ENCODE peak calls at places on chromosome 4, in nine cellular contexts. X is CD8-positive, alpha-beta T cell; O is nephron progenitor cell; W is heart left ventricle; A is NB4; H is bronchial epithelial cell; Q is osteoblast; C is WTC11; Z is omental fat pad. U is an unnamed sample.

GRCh38 chr4:138235419-138235952 is 6.7 kb downstream of the SLC7A11 start:
- DNase-seq in X (no peak), O (no peak), W (no peak), A (peak), H (peak), Q (peak), C (no peak), Z (no peak), U (no peak)

GRCh38 chr4:169094656-169095231 is 84.7 kb upstream of the CBR4 start:
- DNase-seq in X (no peak), O (no peak), W (no peak), A (no peak), H (no peak), Q (no peak), C (no peak), Z (no peak), U (no peak)

GRCh38 chr4:73730292-73730691 is 10.1 kb upstream of the CXCL8 start:
- DNase-seq in X (no peak), O (no peak), W (no peak), A (peak), H (no peak), Q (no peak), C (no peak), Z (no peak), U (no peak)

GRCh38 chr4:78155616-78156105 is 98.5 kb downstream of the FRAS1 start:
- DNase-seq in X (no peak), O (no peak), W (no peak), A (no peak), H (no peak), Q (no peak), C (no peak), Z (no peak), U (no peak)

GRCh38 chr4:39533541-39533940 is 6.3 kb upstream of the UGDH start:
- DNase-seq in X (no peak), O (no peak), W (no peak), A (no peak), H (no peak), Q (no peak), C (no peak), Z (no peak), U (no peak)

GRCh38 chr4:65670331-65671031 is at the start of gene EPHA5:
- DNase-seq in X (no peak), O (peak), W (peak), A (no peak), H (peak), Q (peak), C (peak), Z (no peak), U (peak)

GRCh38 chr4:120769227-120769626 is 153.3 kb downstream of the PRDM5 start:
- DNase-seq in X (no peak), O (no peak), W (no peak), A (no peak), H (no peak), Q (peak), C (no peak), Z (no peak), U (no peak)

GRCh38 chr4:86586160-86586572 is 7.9 kb upstream of the PTPN13 start:
- DNase-seq in X (no peak), O (no peak), W (no peak), A (peak), H (peak), Q (peak), C (no peak), Z (no peak), U (no peak)

GRCh38 chr4:150006197-150006596 is 72.0 kb upstream of the DCLK2 start:
- DNase-seq in X (no peak), O (no peak), W (no peak), A (no peak), H (no peak), Q (no peak), C (no peak), Z (no peak), U (no peak)

GRCh38 chr4:26931961-26932360 is 71.3 kb downstream of the STIM2 start:
- DNase-seq in X (no peak), O (no peak), W (no peak), A (peak), H (no peak), Q (no peak), C (no peak), Z (no peak), U (no peak)

GRCh38 chr4:21470531-21470930 is 478.0 kb downstream of the KCNIP4 start:
- DNase-seq in X (no peak), O (no peak), W (no peak), A (peak), H (peak), Q (no peak), C (no peak), Z (no peak), U (no peak)

GRCh38 chr4:5888706-5889696 is 3.9 kb downstream of the CRMP1 start:
- DNase-seq in X (no peak), O (no peak), W (no peak), A (no peak), H (no peak), Q (peak), C (no peak), Z (no peak), U (no peak)

GRCh38 chr4:184514121-184514988 is 40.0 kb upstream of the IRF2 start:
- DNase-seq in X (no peak), O (no peak), W (peak), A (peak), H (peak), Q (peak), C (no peak), Z (no peak), U (peak)

GRCh38 chr4:145779319-145779801 is 99.4 kb downstream of the C4orf51 start:
- DNase-seq in X (no peak), O (no peak), W (no peak), A (no peak), H (no peak), Q (no peak), C (no peak), Z (no peak), U (no peak)

GRCh38 chr4:137981277-137981676 is 260.9 kb downstream of the SLC7A11 start:
- DNase-seq in X (no peak), O (no peak), W (no peak), A (peak), H (peak), Q (peak), C (no peak), Z (no peak), U (no peak)

GRCh38 chr4:16521156-16521915 is 295.1 kb upstream of the TAPT1 start:
- DNase-seq in X (no peak), O (no peak), W (no peak), A (no peak), H (no peak), Q (no peak), C (no peak), Z (no peak), U (no peak)

GRCh38 chr4:16513876-16514275 is 287.6 kb upstream of the TAPT1 start:
- DNase-seq in X (no peak), O (no peak), W (no peak), A (no peak), H (no peak), Q (no peak), C (no peak), Z (no peak), U (no peak)

DNA sequence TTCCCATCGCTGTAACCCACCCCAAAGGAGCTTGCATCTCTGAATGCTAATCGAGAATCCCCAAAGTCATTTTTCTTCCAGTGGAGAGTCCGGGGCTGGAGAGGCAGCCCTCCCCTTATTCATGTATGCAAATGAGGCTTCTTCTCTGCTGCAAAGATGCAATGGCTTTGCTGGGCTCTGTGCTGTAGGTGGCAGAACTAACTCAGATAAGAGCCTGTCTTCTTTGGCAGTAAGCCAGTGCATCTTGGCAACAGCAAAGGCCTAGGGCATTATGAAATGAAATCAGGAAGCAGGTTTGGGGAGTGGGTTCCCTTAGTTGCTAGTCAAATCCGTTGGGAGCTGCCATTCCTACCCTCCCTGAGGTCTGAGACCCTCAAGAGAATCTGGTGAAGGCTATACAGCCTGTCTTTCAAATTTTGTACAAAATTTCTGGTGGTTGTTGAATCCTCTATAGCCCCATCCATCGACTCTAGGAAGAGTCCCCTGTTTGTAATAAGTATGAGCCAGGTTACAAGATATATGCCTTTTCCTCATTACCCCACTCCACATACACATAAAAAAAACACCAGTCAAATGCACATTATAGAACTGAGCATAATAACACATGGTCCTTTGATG is 290.6 kb upstream of the TAPT1 start:
- DNase-seq in X (no peak), O (no peak), W (peak), A (peak), H (no peak), Q (no peak), C (peak), Z (no peak), U (no peak)
- TF ChIP-seq CTCF in X (no peak), O (no peak), W (no peak), A (no peak), H (no peak), Q (peak), C (no peak), Z (no peak), U (no peak)

DNA sequence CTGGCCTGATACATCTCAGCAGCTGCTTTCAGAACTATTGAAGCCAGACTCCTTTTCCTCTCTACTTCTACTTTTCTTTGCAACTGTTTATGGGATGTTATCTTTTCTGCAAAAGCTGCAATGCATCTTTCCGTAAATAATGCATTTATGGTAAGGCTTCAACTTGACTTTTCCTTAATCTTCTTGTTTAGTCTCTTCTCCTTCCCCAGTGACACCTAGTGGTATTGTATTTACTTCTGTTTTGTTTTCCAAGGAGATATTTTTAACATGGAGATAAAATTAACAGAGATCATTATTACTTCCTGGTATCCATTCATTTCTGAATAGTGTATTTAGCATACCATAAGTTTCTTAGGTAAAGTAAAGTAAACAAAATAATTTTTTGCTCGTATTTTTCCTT is 1548.8 kb downstream of the PCDH7 start:
- DNase-seq in X (no peak), O (no peak), W (no peak), A (no peak), H (peak), Q (no peak), C (no peak), Z (no peak), U (no peak)
- TF ChIP-seq CTCF in X (no peak), O (no peak), W (no peak), A (no peak), H (no peak), Q (no peak), C (no peak), Z (no peak), U (no peak)

DNA sequence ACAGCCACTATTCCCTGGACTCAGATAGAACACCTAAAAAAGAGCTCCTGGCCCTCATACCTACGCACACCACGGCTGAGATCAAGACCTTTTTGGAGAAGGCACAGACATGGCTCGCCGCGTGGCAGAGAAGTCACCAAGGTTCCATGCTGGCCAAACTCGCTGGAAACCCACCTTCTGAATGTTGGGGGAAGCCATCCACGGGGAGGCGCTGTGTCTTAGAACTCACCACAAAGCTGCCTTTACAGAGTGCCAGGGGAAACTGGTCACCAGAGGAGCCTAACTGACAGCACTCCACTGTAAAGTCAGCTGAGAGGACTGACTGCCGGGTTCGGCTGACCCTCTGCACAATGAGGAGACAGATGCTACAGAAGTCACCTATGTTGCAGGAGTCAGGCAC is 97.9 kb downstream of the NEUROG2 start:
- DNase-seq in X (no peak), O (no peak), W (no peak), A (no peak), H (no peak), Q (no peak), C (peak), Z (no peak), U (no peak)
- TF ChIP-seq CTCF in X (no peak), O (no peak), W (no peak), A (no peak), H (no peak), Q (no peak), C (no peak), Z (no peak), U (no peak)

GRCh38 chr4:144421839-144422565 is 224.0 kb upstream of the HHIP start:
- DNase-seq in X (no peak), O (no peak), W (no peak), A (no peak), H (peak), Q (no peak), C (no peak), Z (no peak), U (no peak)
- TF ChIP-seq CTCF in X (no peak), O (no peak), W (no peak), A (no peak), H (no peak), Q (no peak), C (no peak), Z (no peak), U (no peak)

GRCh38 chr4:37595875-37596402 is 90.2 kb downstream of the RELL1 start:
- DNase-seq in X (no peak), O (no peak), W (no peak), A (no peak), H (no peak), Q (no peak), C (no peak), Z (no peak), U (no peak)
- TF ChIP-seq CTCF in X (no peak), O (no peak), W (no peak), A (no peak), H (no peak), Q (no peak), C (no peak), Z (no peak), U (no peak)

GRCh38 chr4:7926822-7927221 is 12.8 kb downstream of the AFAP1 start:
- DNase-seq in X (no peak), O (no peak), W (no peak), A (no peak), H (no peak), Q (no peak), C (no peak), Z (no peak), U (no peak)

GRCh38 chr4:7929530-7929951 is 10.1 kb downstream of the AFAP1 start:
- DNase-seq in X (no peak), O (no peak), W (no peak), A (no peak), H (peak), Q (no peak), C (peak), Z (no peak), U (no peak)

GRCh38 chr4:7924570-7924969 is 15.1 kb downstream of the AFAP1 start:
- DNase-seq in X (no peak), O (no peak), W (no peak), A (no peak), H (no peak), Q (no peak), C (no peak), Z (no peak), U (no peak)

GRCh38 chr4:7932333-7932732 is 7.3 kb downstream of the AFAP1 start:
- DNase-seq in X (no peak), O (no peak), W (no peak), A (no peak), H (no peak), Q (no peak), C (no peak), Z (no peak), U (no peak)

GRCh38 chr4:7928711-7929505 is 10.8 kb downstream of the AFAP1 start:
- DNase-seq in X (no peak), O (no peak), W (no peak), A (no peak), H (no peak), Q (no peak), C (no peak), Z (no peak), U (peak)
- TF ChIP-seq CTCF in X (no peak), O (no peak), W (no peak), A (no peak), H (peak), Q (peak), C (no peak), Z (no peak), U (peak)

GRCh38 chr4:107376293-107376692 is 340.2 kb upstream of the DKK2 start:
- DNase-seq in X (no peak), O (no peak), W (no peak), A (no peak), H (no peak), Q (peak), C (no peak), Z (no peak), U (no peak)

GRCh38 chr4:107379054-107379869 is 340.8 kb downstream of the PAPSS1 start:
- DNase-seq in X (no peak), O (no peak), W (no peak), A (no peak), H (peak), Q (peak), C (no peak), Z (no peak), U (no peak)

GRCh38 chr4:107380836-107381438 is 339.1 kb downstream of the PAPSS1 start:
- DNase-seq in X (no peak), O (no peak), W (no peak), A (no peak), H (no peak), Q (peak), C (peak), Z (no peak), U (no peak)

DNA sequence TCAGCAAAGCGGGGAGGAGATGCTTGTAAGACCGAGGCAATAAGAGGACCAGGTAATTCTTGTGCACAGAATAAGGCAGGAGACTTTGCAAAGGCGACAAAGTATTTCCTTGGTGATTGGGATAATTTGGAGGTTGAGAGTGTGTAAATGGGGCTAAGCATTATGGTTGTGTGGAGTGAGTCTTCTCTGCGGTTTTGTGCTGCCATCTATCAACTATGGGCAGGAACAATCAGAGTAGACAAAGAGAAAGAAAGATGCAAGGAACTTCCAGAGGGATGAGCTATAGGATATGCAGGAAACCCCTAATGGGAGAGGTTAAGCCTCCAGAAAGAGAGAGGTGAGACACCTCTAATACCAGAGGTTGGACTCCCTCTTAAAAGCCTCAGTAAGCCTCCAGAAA is 339.8 kb downstream of the PAPSS1 start:
- DNase-seq in X (no peak), O (no peak), W (no peak), A (no peak), H (no peak), Q (no peak), C (no peak), Z (no peak), U (no peak)
- TF ChIP-seq CTCF in X (no peak), O (no peak), W (no peak), A (no peak), H (no peak), Q (no peak), C (no peak), Z (no peak), U (no peak)

DNA sequence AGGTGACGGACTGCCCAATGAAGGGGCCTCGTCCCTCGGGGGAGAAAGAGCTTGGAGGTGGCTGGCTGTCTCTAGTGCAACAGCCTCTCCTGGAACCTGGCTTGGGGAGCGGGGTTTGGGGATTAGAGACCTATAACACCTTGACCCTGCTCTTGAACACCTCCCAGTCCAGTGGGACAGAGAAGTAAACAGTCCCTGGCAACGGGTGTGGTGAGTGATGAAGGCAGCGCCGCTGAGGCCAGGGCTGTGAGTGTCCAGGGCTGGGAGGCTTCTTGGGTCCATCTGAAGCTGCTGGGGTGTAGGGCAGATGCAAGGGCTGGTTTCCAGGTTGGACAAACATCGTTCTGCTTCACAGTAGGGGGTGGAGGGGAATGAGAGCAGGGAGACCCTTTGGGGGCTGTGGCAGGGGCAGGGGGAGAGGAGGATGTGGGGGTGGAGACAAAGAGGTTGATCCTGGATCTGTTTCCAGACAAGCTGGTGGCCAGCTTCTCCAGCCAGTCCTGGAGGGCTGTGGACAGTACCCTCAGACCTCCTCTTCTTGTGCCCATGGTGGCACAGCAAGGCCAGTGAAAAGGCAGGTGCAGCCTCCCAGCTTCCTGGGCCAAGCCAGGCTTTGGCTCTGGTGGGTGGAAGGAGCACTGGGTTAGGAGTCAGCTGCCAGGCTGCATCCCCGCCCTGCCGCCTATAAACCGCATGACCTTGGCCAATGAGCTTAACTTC is 3.8 kb downstream of the NSG1 start:
- DNase-seq in X (no peak), O (no peak), W (no peak), A (no peak), H (no peak), Q (no peak), C (no peak), Z (no peak), U (no peak)
- TF ChIP-seq CTCF in X (no peak), O (no peak), W (no peak), A (no peak), H (no peak), Q (no peak), C (no peak), Z (no peak), U (no peak)

U was measured in GM13977.